ENCODE peak calls at places on chromosomes 13 and 19, in five cellular contexts. One of them, this sample, is unnamed.

GRCh38 chr13:32314271-32314967 is 744 bp downstream of the ZAR1L start:
- DNase-seq in MCF 10A: no peak
- DNase-seq in endothelial cell: no peak
- DNase-seq in right atrium auricular region: no peak
- DNase-seq in neural crest cell: no peak
- DNase-seq in this sample: no peak

GRCh38 chr19:14427461-14427860 is 5.6 kb upstream of the PKN1 start:
- DNase-seq in MCF 10A: no peak
- DNase-seq in endothelial cell: no peak
- DNase-seq in right atrium auricular region: no peak
- DNase-seq in neural crest cell: no peak
- DNase-seq in this sample: no peak

GRCh38 chr19:44002212-44002565 is 568 bp upstream of the ZNF230 start:
- DNase-seq in MCF 10A: no peak
- DNase-seq in endothelial cell: no peak
- DNase-seq in right atrium auricular region: no peak
- DNase-seq in neural crest cell: no peak
- DNase-seq in this sample: no peak

GRCh38 chr13:21318891-21319532 is 140.1 kb downstream of the ZDHHC20 start:
- DNase-seq in MCF 10A: no peak
- DNase-seq in endothelial cell: no peak
- DNase-seq in right atrium auricular region: no peak
- DNase-seq in neural crest cell: no peak
- DNase-seq in this sample: no peak

GRCh38 chr13:98909016-98909415 is 68.8 kb downstream of the DOCK9 start:
- DNase-seq in MCF 10A: peak; percentile 11
- DNase-seq in endothelial cell: no peak
- DNase-seq in right atrium auricular region: no peak
- DNase-seq in neural crest cell: no peak
- DNase-seq in this sample: no peak

GRCh38 chr19:29800086-29800825 is 11.5 kb upstream of the CCNE1 start:
- DNase-seq in MCF 10A: peak; percentile 41
- DNase-seq in endothelial cell: no peak
- DNase-seq in right atrium auricular region: no peak
- DNase-seq in neural crest cell: no peak
- DNase-seq in this sample: no peak

GRCh38 chr13:43391021-43391420 is 367.6 kb downstream of the DNAJC15 start:
- DNase-seq in MCF 10A: no peak
- DNase-seq in endothelial cell: no peak
- DNase-seq in right atrium auricular region: no peak
- DNase-seq in neural crest cell: no peak
- DNase-seq in this sample: no peak

GRCh38 chr13:44815507-44816074 is 173.7 kb downstream of the NUFIP1 start:
- DNase-seq in MCF 10A: peak; percentile 93
- DNase-seq in endothelial cell: no peak
- DNase-seq in right atrium auricular region: no peak
- DNase-seq in neural crest cell: no peak
- DNase-seq in this sample: peak; percentile 65

GRCh38 chr19:48560095-48560530 is 8.1 kb downstream of the SULT2B1 start:
- DNase-seq in MCF 10A: no peak
- DNase-seq in endothelial cell: no peak
- DNase-seq in right atrium auricular region: no peak
- DNase-seq in neural crest cell: no peak
- DNase-seq in this sample: no peak

GRCh38 chr19:1049841-1050240 is 9.9 kb downstream of the ABCA7 start:
- DNase-seq in MCF 10A: no peak
- DNase-seq in endothelial cell: no peak
- DNase-seq in right atrium auricular region: no peak
- DNase-seq in neural crest cell: no peak
- DNase-seq in this sample: no peak
- TF ChIP-seq CTCF in MCF 10A: no peak
- TF ChIP-seq CTCF in endothelial cell: no peak
- TF ChIP-seq CTCF in right atrium auricular region: no peak
- TF ChIP-seq CTCF in neural crest cell: no peak
- TF ChIP-seq CTCF in this sample: no peak

GRCh38 chr19:49690073-49690655 is 752 bp upstream of the CPT1C start:
- DNase-seq in MCF 10A: no peak
- DNase-seq in endothelial cell: no peak
- DNase-seq in right atrium auricular region: no peak
- DNase-seq in neural crest cell: no peak
- DNase-seq in this sample: no peak
- TF ChIP-seq CTCF in MCF 10A: no peak
- TF ChIP-seq CTCF in endothelial cell: peak; percentile 18
- TF ChIP-seq CTCF in right atrium auricular region: peak; percentile 38
- TF ChIP-seq CTCF in neural crest cell: peak; percentile 7
- TF ChIP-seq CTCF in this sample: no peak

GRCh38 chr19:32870981-32871451 is 1.4 kb upstream of the SLC7A9 start:
- DNase-seq in MCF 10A: no peak
- DNase-seq in endothelial cell: no peak
- DNase-seq in right atrium auricular region: no peak
- DNase-seq in neural crest cell: no peak
- DNase-seq in this sample: no peak
- TF ChIP-seq CTCF in MCF 10A: no peak
- TF ChIP-seq CTCF in endothelial cell: no peak
- TF ChIP-seq CTCF in right atrium auricular region: no peak
- TF ChIP-seq CTCF in neural crest cell: no peak
- TF ChIP-seq CTCF in this sample: no peak

GRCh38 chr19:32677657-32678056 is 2.0 kb downstream of the RGS9BP start:
- DNase-seq in MCF 10A: no peak
- DNase-seq in endothelial cell: no peak
- DNase-seq in right atrium auricular region: no peak
- DNase-seq in neural crest cell: no peak
- DNase-seq in this sample: no peak
- TF ChIP-seq CTCF in MCF 10A: no peak
- TF ChIP-seq CTCF in endothelial cell: no peak
- TF ChIP-seq CTCF in right atrium auricular region: peak; percentile 17
- TF ChIP-seq CTCF in neural crest cell: peak; percentile 25
- TF ChIP-seq CTCF in this sample: no peak

DNA sequence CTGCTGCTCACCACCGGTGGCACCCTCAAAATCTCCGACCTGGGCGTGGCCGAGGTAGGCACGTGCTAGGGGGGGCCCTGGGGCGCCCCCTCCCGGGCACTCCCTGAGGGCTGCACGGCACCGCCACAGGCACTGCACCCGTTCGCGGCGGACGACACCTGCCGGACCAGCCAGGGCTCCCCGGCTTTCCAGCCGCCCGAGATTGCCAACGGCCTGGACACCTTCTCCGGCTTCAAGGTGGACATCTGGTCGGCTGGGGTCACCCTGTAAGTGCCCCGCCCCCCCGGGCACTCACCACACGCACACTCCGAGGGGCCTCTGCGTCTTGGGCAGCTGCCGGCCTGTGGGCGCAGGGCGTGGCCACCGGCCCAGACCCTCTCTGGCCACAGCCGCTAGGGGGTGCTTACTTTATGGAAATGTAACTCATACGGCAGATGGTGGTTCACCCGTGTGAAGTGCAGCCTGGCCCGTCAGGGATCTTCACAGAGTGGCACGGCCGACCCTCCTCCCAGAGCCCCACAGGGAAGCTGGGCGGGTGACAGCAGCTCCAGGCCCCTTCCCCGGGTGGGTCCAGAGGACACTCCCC is 15.0 kb downstream of the STK11 start:
- DNase-seq in MCF 10A: no peak
- DNase-seq in endothelial cell: no peak
- DNase-seq in right atrium auricular region: no peak
- DNase-seq in neural crest cell: no peak
- DNase-seq in this sample: no peak
- TF ChIP-seq CTCF in MCF 10A: no peak
- TF ChIP-seq CTCF in endothelial cell: no peak
- TF ChIP-seq CTCF in right atrium auricular region: no peak
- TF ChIP-seq CTCF in neural crest cell: no peak
- TF ChIP-seq CTCF in this sample: no peak

DNA sequence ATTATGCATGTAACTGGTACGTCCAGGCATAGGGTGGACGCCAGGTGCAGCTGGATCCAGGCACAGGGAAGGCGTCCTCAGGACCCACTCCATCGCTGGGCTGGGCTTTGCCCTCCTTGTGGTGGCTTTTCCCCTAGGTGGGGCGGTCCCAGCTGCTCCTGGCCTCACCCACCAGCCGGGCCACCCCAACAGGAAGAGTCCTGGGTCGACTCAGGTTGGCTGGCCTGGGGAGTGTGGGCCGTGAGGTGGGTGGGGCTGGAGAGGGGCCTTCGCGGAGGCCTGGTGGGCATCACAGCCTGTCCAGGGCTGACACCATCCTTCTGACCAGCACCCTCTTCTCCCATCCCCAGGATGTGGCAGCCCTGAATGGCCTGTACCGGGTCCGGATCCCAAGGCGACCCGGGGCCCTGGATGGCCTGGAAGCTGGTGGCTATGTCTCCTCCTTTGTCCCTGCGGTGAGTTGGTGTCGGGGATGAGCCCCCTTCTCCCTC is 3.2 kb upstream of the GARIN5A start:
- DNase-seq in MCF 10A: no peak
- DNase-seq in endothelial cell: no peak
- DNase-seq in right atrium auricular region: no peak
- DNase-seq in neural crest cell: no peak
- DNase-seq in this sample: no peak
- TF ChIP-seq CTCF in MCF 10A: no peak
- TF ChIP-seq CTCF in endothelial cell: no peak
- TF ChIP-seq CTCF in right atrium auricular region: no peak
- TF ChIP-seq CTCF in neural crest cell: no peak
- TF ChIP-seq CTCF in this sample: no peak

GRCh38 chr13:88472316-88472715 is 801.1 kb downstream of the SLITRK5 start:
- DNase-seq in MCF 10A: no peak
- DNase-seq in endothelial cell: no peak
- DNase-seq in right atrium auricular region: no peak
- DNase-seq in neural crest cell: no peak
- DNase-seq in this sample: no peak
- TF ChIP-seq CTCF in MCF 10A: no peak
- TF ChIP-seq CTCF in endothelial cell: no peak
- TF ChIP-seq CTCF in right atrium auricular region: no peak
- TF ChIP-seq CTCF in neural crest cell: no peak
- TF ChIP-seq CTCF in this sample: no peak